ENCODE peak calls at places on chromosomes 16 and 17, in six cellular contexts. One of them, this sample, is unnamed.

GRCh38 chr17:38761612-38762011 is 9.1 kb downstream of the PSMB3 start:
- DNase-seq in AG09309: no peak
- DNase-seq in thoracic aorta: no peak
- DNase-seq in body of pancreas: no peak
- DNase-seq in HFF-Myc: no peak
- DNase-seq in sigmoid colon: no peak
- DNase-seq in this sample: no peak

GRCh38 chr16:1771072-1771863 is at the start of gene NME3:
- DNase-seq in AG09309: no peak
- DNase-seq in thoracic aorta: no peak
- DNase-seq in body of pancreas: peak
- DNase-seq in HFF-Myc: no peak
- DNase-seq in sigmoid colon: peak
- DNase-seq in this sample: no peak

GRCh38 chr17:17519886-17520285 is 23.7 kb upstream of the RASD1 start:
- DNase-seq in AG09309: no peak
- DNase-seq in thoracic aorta: no peak
- DNase-seq in body of pancreas: no peak
- DNase-seq in HFF-Myc: no peak
- DNase-seq in sigmoid colon: no peak
- DNase-seq in this sample: no peak

GRCh38 chr17:69300222-69300621 is 26.7 kb downstream of the ABCA5 start:
- DNase-seq in AG09309: no peak
- DNase-seq in thoracic aorta: no peak
- DNase-seq in body of pancreas: no peak
- DNase-seq in HFF-Myc: no peak
- DNase-seq in sigmoid colon: no peak
- DNase-seq in this sample: no peak

GRCh38 chr16:28473714-28474265 is 1.7 kb upstream of the NPIPB7 start:
- DNase-seq in AG09309: no peak
- DNase-seq in thoracic aorta: no peak
- DNase-seq in body of pancreas: no peak
- DNase-seq in HFF-Myc: no peak
- DNase-seq in sigmoid colon: peak
- DNase-seq in this sample: no peak

GRCh38 chr16:79297805-79298204 is 302.7 kb downstream of the MAF start:
- DNase-seq in AG09309: no peak
- DNase-seq in thoracic aorta: no peak
- DNase-seq in body of pancreas: peak
- DNase-seq in HFF-Myc: no peak
- DNase-seq in sigmoid colon: no peak
- DNase-seq in this sample: no peak

GRCh38 chr17:45847101-45847500 is 2.4 kb downstream of the SPPL2C start:
- DNase-seq in AG09309: no peak
- DNase-seq in thoracic aorta: no peak
- DNase-seq in body of pancreas: no peak
- DNase-seq in HFF-Myc: no peak
- DNase-seq in sigmoid colon: no peak
- DNase-seq in this sample: no peak

GRCh38 chr17:80938556-80938955 is 53.1 kb upstream of the CHMP6 start:
- DNase-seq in AG09309: no peak
- DNase-seq in thoracic aorta: no peak
- DNase-seq in body of pancreas: peak
- DNase-seq in HFF-Myc: no peak
- DNase-seq in sigmoid colon: no peak
- DNase-seq in this sample: no peak

GRCh38 chr16:79625738-79626137 is 25.2 kb upstream of the MAF start:
- DNase-seq in AG09309: no peak
- DNase-seq in thoracic aorta: no peak
- DNase-seq in body of pancreas: no peak
- DNase-seq in HFF-Myc: no peak
- DNase-seq in sigmoid colon: no peak
- DNase-seq in this sample: no peak

GRCh38 chr17:7137182-7137943 is 22.7 kb upstream of the ASGR2 start:
- DNase-seq in AG09309: no peak
- DNase-seq in thoracic aorta: no peak
- DNase-seq in body of pancreas: peak
- DNase-seq in HFF-Myc: no peak
- DNase-seq in sigmoid colon: no peak
- DNase-seq in this sample: no peak

GRCh38 chr16:49575352-49576172 is 202.0 kb downstream of the C16orf78 start:
- DNase-seq in AG09309: no peak
- DNase-seq in thoracic aorta: no peak
- DNase-seq in body of pancreas: peak
- DNase-seq in HFF-Myc: no peak
- DNase-seq in sigmoid colon: no peak
- DNase-seq in this sample: no peak

GRCh38 chr16:22688930-22689329 is 125.0 kb upstream of the HS3ST2 start:
- DNase-seq in AG09309: no peak
- DNase-seq in thoracic aorta: no peak
- DNase-seq in body of pancreas: no peak
- DNase-seq in HFF-Myc: no peak
- DNase-seq in sigmoid colon: no peak
- DNase-seq in this sample: no peak

GRCh38 chr16:28288117-28288516 is 4.2 kb upstream of the SBK1 start:
- DNase-seq in AG09309: no peak
- DNase-seq in thoracic aorta: no peak
- DNase-seq in body of pancreas: peak
- DNase-seq in HFF-Myc: no peak
- DNase-seq in sigmoid colon: no peak
- DNase-seq in this sample: no peak

GRCh38 chr17:39144414-39144813 is 7.0 kb downstream of the PLXDC1 start:
- DNase-seq in AG09309: no peak
- DNase-seq in thoracic aorta: no peak
- DNase-seq in body of pancreas: peak
- DNase-seq in HFF-Myc: peak
- DNase-seq in sigmoid colon: peak
- DNase-seq in this sample: peak

GRCh38 chr17:74235040-74235581 is 21.7 kb downstream of the TTYH2 start:
- DNase-seq in AG09309: no peak
- DNase-seq in thoracic aorta: no peak
- DNase-seq in body of pancreas: no peak
- DNase-seq in HFF-Myc: no peak
- DNase-seq in sigmoid colon: no peak
- DNase-seq in this sample: no peak

GRCh38 chr16:81810894-81811538 is 31.9 kb downstream of the PLCG2 start:
- DNase-seq in AG09309: no peak
- DNase-seq in thoracic aorta: no peak
- DNase-seq in body of pancreas: no peak
- DNase-seq in HFF-Myc: no peak
- DNase-seq in sigmoid colon: no peak
- DNase-seq in this sample: no peak

GRCh38 chr17:973053-973452 is 6.5 kb downstream of the NXN start:
- DNase-seq in AG09309: no peak
- DNase-seq in thoracic aorta: no peak
- DNase-seq in body of pancreas: no peak
- DNase-seq in HFF-Myc: no peak
- DNase-seq in sigmoid colon: no peak
- DNase-seq in this sample: no peak

GRCh38 chr17:18000044-18000443 is 27.4 kb downstream of the DRC3 start:
- DNase-seq in AG09309: no peak
- DNase-seq in thoracic aorta: no peak
- DNase-seq in body of pancreas: no peak
- DNase-seq in HFF-Myc: no peak
- DNase-seq in sigmoid colon: no peak
- DNase-seq in this sample: no peak

GRCh38 chr17:4357671-4358070 is 8.8 kb downstream of the UBE2G1 start:
- DNase-seq in AG09309: no peak
- DNase-seq in thoracic aorta: no peak
- DNase-seq in body of pancreas: no peak
- DNase-seq in HFF-Myc: no peak
- DNase-seq in sigmoid colon: no peak
- DNase-seq in this sample: no peak

GRCh38 chr17:79077587-79077986 is 3.0 kb downstream of the ENGASE start:
- DNase-seq in AG09309: no peak
- DNase-seq in thoracic aorta: no peak
- DNase-seq in body of pancreas: no peak
- DNase-seq in HFF-Myc: no peak
- DNase-seq in sigmoid colon: peak
- DNase-seq in this sample: no peak

GRCh38 chr17:79080349-79080748 is 5.7 kb downstream of the ENGASE start:
- DNase-seq in AG09309: no peak
- DNase-seq in thoracic aorta: no peak
- DNase-seq in body of pancreas: no peak
- DNase-seq in HFF-Myc: no peak
- DNase-seq in sigmoid colon: no peak
- DNase-seq in this sample: no peak

GRCh38 chr17:79078476-79079190 is 4.0 kb downstream of the ENGASE start:
- DNase-seq in AG09309: no peak
- DNase-seq in thoracic aorta: no peak
- DNase-seq in body of pancreas: no peak
- DNase-seq in HFF-Myc: no peak
- DNase-seq in sigmoid colon: no peak
- DNase-seq in this sample: no peak

GRCh38 chr17:79080761-79081290 is 6.2 kb downstream of the ENGASE start:
- DNase-seq in AG09309: no peak
- DNase-seq in thoracic aorta: no peak
- DNase-seq in body of pancreas: no peak
- DNase-seq in HFF-Myc: no peak
- DNase-seq in sigmoid colon: no peak
- DNase-seq in this sample: no peak

DNA sequence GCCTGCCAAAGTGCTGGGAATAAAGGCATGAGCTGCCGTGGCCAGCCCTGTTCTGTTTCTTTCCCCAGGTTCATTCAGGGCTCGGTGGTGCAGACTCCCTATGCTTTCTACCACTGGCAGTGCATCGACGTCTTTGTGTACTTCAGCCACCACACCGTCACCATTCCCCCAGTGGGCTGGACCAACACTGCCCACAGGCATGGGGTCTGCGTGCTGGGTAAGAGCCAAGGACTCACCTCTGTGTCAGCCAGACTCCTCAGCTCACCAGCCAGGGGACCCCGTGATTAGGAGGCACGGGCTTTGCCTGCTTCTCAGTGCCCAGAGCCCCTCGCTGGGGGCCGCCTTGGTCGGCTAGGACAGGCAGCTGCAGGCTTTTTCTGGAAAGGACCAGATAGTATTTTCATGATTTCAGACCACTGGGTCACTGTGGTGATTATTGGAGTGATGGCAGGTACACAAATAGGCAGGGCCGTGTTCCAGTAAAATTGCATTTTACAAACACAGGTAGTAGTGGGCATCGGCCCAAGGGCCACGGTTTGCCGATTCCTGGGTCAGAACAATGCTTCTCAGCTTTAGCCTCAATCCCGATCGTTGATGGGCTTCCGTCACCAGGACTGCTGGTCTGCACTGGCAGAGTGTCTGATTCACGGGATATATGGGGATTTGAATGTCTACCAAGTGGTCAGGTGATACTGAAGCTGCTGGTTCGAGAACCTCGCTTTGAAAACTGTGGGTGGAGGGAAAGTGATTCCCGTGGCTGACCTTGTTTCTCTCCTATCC is 5.0 kb downstream of the ENGASE start:
- DNase-seq in AG09309: no peak
- DNase-seq in thoracic aorta: no peak
- DNase-seq in body of pancreas: no peak
- DNase-seq in HFF-Myc: no peak
- DNase-seq in sigmoid colon: no peak
- DNase-seq in this sample: no peak
- TF ChIP-seq CTCF in AG09309: no peak
- TF ChIP-seq CTCF in thoracic aorta: no peak
- TF ChIP-seq CTCF in body of pancreas: no peak
- TF ChIP-seq CTCF in HFF-Myc: no peak
- TF ChIP-seq CTCF in sigmoid colon: no peak
- TF ChIP-seq CTCF in this sample: no peak

GRCh38 chr16:68893710-68894705 is 50.7 kb downstream of the TANGO6 start:
- DNase-seq in AG09309: no peak
- DNase-seq in thoracic aorta: no peak
- DNase-seq in body of pancreas: peak
- DNase-seq in HFF-Myc: no peak
- DNase-seq in sigmoid colon: no peak
- DNase-seq in this sample: no peak
- H3K4me3 ChIP-seq in AG09309: no peak
- H3K4me3 ChIP-seq in thoracic aorta: no peak
- H3K4me3 ChIP-seq in body of pancreas: no peak
- H3K4me3 ChIP-seq in HFF-Myc: no peak
- H3K4me3 ChIP-seq in sigmoid colon: no peak
- H3K4me3 ChIP-seq in this sample: no peak

GRCh38 chr17:28717578-28718316 is at the start of gene RAB34:
- DNase-seq in AG09309: peak
- DNase-seq in thoracic aorta: peak
- DNase-seq in body of pancreas: peak
- DNase-seq in HFF-Myc: no peak
- DNase-seq in sigmoid colon: peak
- DNase-seq in this sample: no peak

GRCh38 chr17:28718990-28719433 is 773 bp upstream of the RPL23A start:
- DNase-seq in AG09309: no peak
- DNase-seq in thoracic aorta: no peak
- DNase-seq in body of pancreas: no peak
- DNase-seq in HFF-Myc: no peak
- DNase-seq in sigmoid colon: no peak
- DNase-seq in this sample: no peak

GRCh38 chr17:28722413-28723158 is 2.8 kb downstream of the RPL23A start:
- DNase-seq in AG09309: no peak
- DNase-seq in thoracic aorta: no peak
- DNase-seq in body of pancreas: no peak
- DNase-seq in HFF-Myc: no peak
- DNase-seq in sigmoid colon: no peak
- DNase-seq in this sample: no peak

GRCh38 chr17:28718317-28718672 is 627 bp upstream of the RAB34 start:
- DNase-seq in AG09309: no peak
- DNase-seq in thoracic aorta: no peak
- DNase-seq in body of pancreas: no peak
- DNase-seq in HFF-Myc: no peak
- DNase-seq in sigmoid colon: no peak
- DNase-seq in this sample: no peak

GRCh38 chr17:28720247-28720996 is 637 bp downstream of the RPL23A start:
- DNase-seq in AG09309: no peak
- DNase-seq in thoracic aorta: no peak
- DNase-seq in body of pancreas: no peak
- DNase-seq in HFF-Myc: no peak
- DNase-seq in sigmoid colon: no peak
- DNase-seq in this sample: no peak
- TF ChIP-seq CTCF in AG09309: peak
- TF ChIP-seq CTCF in thoracic aorta: no peak
- TF ChIP-seq CTCF in body of pancreas: no peak
- TF ChIP-seq CTCF in HFF-Myc: no peak
- TF ChIP-seq CTCF in sigmoid colon: no peak
- TF ChIP-seq CTCF in this sample: peak

GRCh38 chr17:67993998-67994361 is 2.3 kb downstream of the C17orf58 start:
- DNase-seq in AG09309: no peak
- DNase-seq in thoracic aorta: no peak
- DNase-seq in body of pancreas: no peak
- DNase-seq in HFF-Myc: no peak
- DNase-seq in sigmoid colon: no peak
- DNase-seq in this sample: no peak

GRCh38 chr17:67992541-67993152 is 3.6 kb downstream of the C17orf58 start:
- DNase-seq in AG09309: no peak
- DNase-seq in thoracic aorta: no peak
- DNase-seq in body of pancreas: no peak
- DNase-seq in HFF-Myc: no peak
- DNase-seq in sigmoid colon: no peak
- DNase-seq in this sample: no peak

GRCh38 chr17:67993153-67993997 is 2.9 kb downstream of the C17orf58 start:
- DNase-seq in AG09309: no peak
- DNase-seq in thoracic aorta: peak
- DNase-seq in body of pancreas: peak
- DNase-seq in HFF-Myc: no peak
- DNase-seq in sigmoid colon: peak
- DNase-seq in this sample: no peak

GRCh38 chr17:67995568-67996191 is 589 bp downstream of the C17orf58 start:
- DNase-seq in AG09309: no peak
- DNase-seq in thoracic aorta: no peak
- DNase-seq in body of pancreas: no peak
- DNase-seq in HFF-Myc: no peak
- DNase-seq in sigmoid colon: peak
- DNase-seq in this sample: no peak

GRCh38 chr17:67994827-67995567 is 1.3 kb downstream of the C17orf58 start:
- DNase-seq in AG09309: no peak
- DNase-seq in thoracic aorta: no peak
- DNase-seq in body of pancreas: peak
- DNase-seq in HFF-Myc: peak
- DNase-seq in sigmoid colon: no peak
- DNase-seq in this sample: peak
- H3K4me3 ChIP-seq in AG09309: peak
- H3K4me3 ChIP-seq in thoracic aorta: peak
- H3K4me3 ChIP-seq in body of pancreas: no peak
- H3K4me3 ChIP-seq in HFF-Myc: peak
- H3K4me3 ChIP-seq in sigmoid colon: peak
- H3K4me3 ChIP-seq in this sample: peak

This sample was measured in epithelial cell of proximal tubule.